ENCODE peak calls at places on chromosomes 1 and 21, in five cellular contexts. D, E, N, H and W are unnamed samples. For H3K9me3, the result is how much of the 10 kb centered on the place peaks cover.

GRCh38 chr1:8889103-8889846 is 10.8 kb upstream of the ENO1 start:
- DNase-seq in D (peak), N (no peak), E (no peak), H (no peak), W (no peak)

GRCh38 chr1:215287362-215287761 is 204.8 kb downstream of the KCNK2 start:
- DNase-seq in D (no peak), N (no peak), E (no peak), H (no peak), W (no peak)

GRCh38 chr21:34968414-34969333 is 80.4 kb downstream of the RUNX1 start:
- DNase-seq in N (no peak), H (no peak), E (no peak), D (no peak), W (no peak)

GRCh38 chr1:221478050-221478949 is 263.6 kb downstream of the DUSP10 start:
- DNase-seq in D (peak), H (peak), N (peak), E (no peak), W (peak)

GRCh38 chr1:221435510-221435909 is 306.4 kb downstream of the DUSP10 start:
- DNase-seq in D (no peak), N (peak), H (no peak), E (no peak), W (no peak)

GRCh38 chr1:36836196-36836883 is 198.0 kb downstream of the GRIK3 start:
- DNase-seq in N (no peak), H (no peak), E (no peak), D (no peak), W (no peak)

GRCh38 chr21:43956667-43957030 is 55.5 kb upstream of the TRAPPC10 start:
- DNase-seq in E (no peak), N (no peak), D (no peak), H (no peak), W (no peak)

GRCh38 chr1:8259498-8260290 is 58.2 kb upstream of the SLC45A1 start:
- DNase-seq in H (no peak), D (peak), E (peak), N (peak), W (no peak)

GRCh38 chr1:168320805-168321577 is 40.3 kb downstream of the TBX19 start:
- DNase-seq in E (no peak), D (no peak), H (no peak), N (peak), W (no peak)

GRCh38 chr21:37087188-37087587 is 14.1 kb downstream of the TTC3 start:
- DNase-seq in E (no peak), D (no peak), N (peak), H (no peak), W (no peak)

GRCh38 chr21:37587635-37588177 is 221.1 kb downstream of the DYRK1A start:
- DNase-seq in D (no peak), E (no peak), N (no peak), H (no peak), W (no peak)

GRCh38 chr1:164561461-164561860 is 2.5 kb downstream of the PBX1 start:
- DNase-seq in H (no peak), N (peak), D (no peak), E (no peak), W (no peak)

GRCh38 chr21:37430184-37430821 is 63.7 kb downstream of the DYRK1A start:
- DNase-seq in E (no peak), D (no peak), H (no peak), N (peak), W (no peak)

GRCh38 chr1:232393010-232393833 is 236.7 kb downstream of the SIPA1L2 start:
- DNase-seq in D (no peak), N (peak), E (no peak), H (no peak), W (no peak)

GRCh38 chr21:43694437-43695079 is 24.4 kb upstream of the PDXK start:
- DNase-seq in H (no peak), E (no peak), D (no peak), N (no peak), W (no peak)

GRCh38 chr1:51321924-51322280 is 8.5 kb downstream of the TTC39A start:
- DNase-seq in D (no peak), H (no peak), E (no peak), N (no peak), W (no peak)

GRCh38 chr1:228003461-228004330 is 3.1 kb upstream of the WNT3A start:
- DNase-seq in H (no peak), D (no peak), N (no peak), E (peak), W (no peak)

GRCh38 chr1:182617075-182617429 is 12.9 kb upstream of the RGS16 start:
- DNase-seq in D (no peak), E (no peak), H (no peak), N (no peak), W (no peak)

GRCh38 chr21:33401617-33401967 is 1.6 kb upstream of the IFNGR2 start:
- DNase-seq in H (no peak), E (no peak), D (no peak), N (peak), W (no peak)

GRCh38 chr1:3431266-3431665 is 23.2 kb upstream of the ARHGEF16 start:
- DNase-seq in E (no peak), N (peak), D (no peak), H (no peak), W (no peak)

GRCh38 chr1:75630004-75630403 is 19.1 kb upstream of the SLC44A5 start:
- DNase-seq in H (no peak), N (no peak), E (no peak), D (no peak), W (no peak)

GRCh38 chr1:246577082-246577719 is 10.9 kb downstream of the CNST start:
- DNase-seq in E (no peak), N (no peak), D (no peak), H (no peak), W (no peak)

GRCh38 chr1:32540589-32540988 is 1.4 kb downstream of the ZBTB8A start:
- DNase-seq in H (no peak), E (no peak), N (no peak), D (no peak), W (no peak)

GRCh38 chr1:210232524-210233215 is at the start of gene SERTAD4:
- DNase-seq in H (no peak), N (peak), D (no peak), E (peak), W (no peak)

GRCh38 chr1:56074357-56074717 is 505.0 kb downstream of the PLPP3 start:
- DNase-seq in N (no peak), D (no peak), H (no peak), E (peak), W (no peak)

GRCh38 chr21:33026878-33027400 is 1.2 kb downstream of the OLIG2 start:
- DNase-seq in D (no peak), H (no peak), N (no peak), E (no peak), W (no peak)

GRCh38 chr1:179091691-179092165 is 9.9 kb downstream of the TOR3A start:
- DNase-seq in H (no peak), D (peak), E (peak), N (no peak), W (no peak)

GRCh38 chr21:42614391-42614790 is 39.0 kb upstream of the PDE9A start:
- DNase-seq in N (no peak), D (no peak), H (peak), E (no peak), W (no peak)

GRCh38 chr21:29080454-29080930 is 7.0 kb upstream of the CCT8 start:
- DNase-seq in N (no peak), E (no peak), H (peak), D (no peak), W (no peak)

GRCh38 chr1:30780409-30780808 is 22.8 kb upstream of the LAPTM5 start:
- DNase-seq in N (no peak), H (no peak), D (no peak), E (no peak), W (no peak)

GRCh38 chr1:234969630-234970370 is 158.8 kb downstream of the TOMM20 start:
- DNase-seq in D (no peak), N (peak), H (no peak), E (peak), W (no peak)

GRCh38 chr1:233491953-233492627 is 121.8 kb upstream of the KCNK1 start:
- DNase-seq in H (no peak), N (peak), E (no peak), D (no peak), W (no peak)

GRCh38 chr21:7933923-7934322 is 2587.5 kb upstream of the TPTE start:
- DNase-seq in D (no peak), H (no peak), N (no peak), E (no peak), W (no peak)
- H3K9me3 ChIP-seq in D (under half), H (half or more), N (half or more), E (half or more), W (under half)

GRCh38 chr1:155166373-155167165 is 6.5 kb downstream of the KRTCAP2 start:
- DNase-seq in D (no peak), E (no peak), H (no peak), N (no peak), W (no peak)
- H3K27ac ChIP-seq in D (peak), E (peak), H (no peak), N (no peak), W (no peak)

GRCh38 chr1:212769372-212770167 is 22.0 kb downstream of the NSL1 start:
- DNase-seq in H (no peak), N (no peak), D (no peak), E (no peak), W (no peak)
- H3K9me3 ChIP-seq in H (under half), N (under half), D (under half), E (under half), W (under half)

DNA sequence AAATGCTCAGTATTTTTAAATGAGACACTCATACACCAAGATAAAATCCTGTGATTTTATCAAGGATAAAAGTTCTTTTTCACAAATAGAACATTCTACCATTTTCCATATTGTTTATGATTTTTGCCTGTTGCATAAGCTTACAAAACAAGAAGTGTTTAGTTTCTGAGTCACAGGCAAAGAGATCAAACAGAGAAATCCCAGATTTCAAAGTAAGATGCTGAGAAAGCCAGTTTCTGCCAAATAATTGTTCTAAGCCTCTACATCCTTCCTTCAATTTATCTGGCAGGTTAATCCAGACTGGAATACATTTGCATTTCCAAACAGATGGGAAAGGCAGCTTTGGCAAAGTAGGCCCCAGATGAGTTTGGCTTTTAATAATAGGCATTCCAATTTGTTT is 2.5 kb downstream of the SLC1A7 start:
- DNase-seq in D (no peak), E (no peak), N (peak), H (no peak), W (no peak)
- H3K27ac ChIP-seq in D (peak), E (peak), N (peak), H (no peak), W (no peak)

GRCh38 chr1:81337226-81337625 is 463.5 kb upstream of the ADGRL2 start:
- DNase-seq in H (no peak), E (no peak), N (no peak), D (no peak), W (no peak)
- H3K9me3 ChIP-seq in H (under half), E (under half), N (under half), D (under half), W (under half)

GRCh38 chr1:162629077-162629637 is 3.1 kb upstream of the DDR2 start:
- DNase-seq in E (no peak), H (no peak), N (no peak), D (no peak), W (no peak)

GRCh38 chr1:162625624-162626023 is 6.6 kb upstream of the DDR2 start:
- DNase-seq in D (no peak), H (no peak), N (no peak), E (no peak), W (no peak)

GRCh38 chr1:162626733-162627132 is 5.5 kb upstream of the DDR2 start:
- DNase-seq in N (no peak), D (no peak), H (no peak), E (no peak), W (no peak)

GRCh38 chr1:162627662-162628296 is 4.5 kb upstream of the DDR2 start:
- DNase-seq in E (no peak), H (no peak), D (no peak), N (peak), W (peak)

GRCh38 chr1:162626089-162626488 is 6.2 kb upstream of the DDR2 start:
- DNase-seq in N (no peak), H (no peak), E (no peak), D (no peak), W (no peak)
- H3K27ac ChIP-seq in N (no peak), H (no peak), E (peak), D (peak), W (no peak)

GRCh38 chr1:40313958-40314720 is 2.9 kb downstream of the COL9A2 start:
- DNase-seq in N (no peak), H (no peak), E (no peak), D (no peak), W (no peak)

GRCh38 chr1:40311692-40312091 is 5.4 kb downstream of the COL9A2 start:
- DNase-seq in D (no peak), N (no peak), E (no peak), H (no peak), W (no peak)

GRCh38 chr1:40310983-40311642 is 6.0 kb downstream of the COL9A2 start:
- DNase-seq in N (no peak), H (no peak), E (no peak), D (no peak), W (no peak)

GRCh38 chr1:40313329-40313957 is 3.6 kb downstream of the COL9A2 start:
- DNase-seq in N (no peak), E (no peak), D (no peak), H (no peak), W (no peak)

DNA sequence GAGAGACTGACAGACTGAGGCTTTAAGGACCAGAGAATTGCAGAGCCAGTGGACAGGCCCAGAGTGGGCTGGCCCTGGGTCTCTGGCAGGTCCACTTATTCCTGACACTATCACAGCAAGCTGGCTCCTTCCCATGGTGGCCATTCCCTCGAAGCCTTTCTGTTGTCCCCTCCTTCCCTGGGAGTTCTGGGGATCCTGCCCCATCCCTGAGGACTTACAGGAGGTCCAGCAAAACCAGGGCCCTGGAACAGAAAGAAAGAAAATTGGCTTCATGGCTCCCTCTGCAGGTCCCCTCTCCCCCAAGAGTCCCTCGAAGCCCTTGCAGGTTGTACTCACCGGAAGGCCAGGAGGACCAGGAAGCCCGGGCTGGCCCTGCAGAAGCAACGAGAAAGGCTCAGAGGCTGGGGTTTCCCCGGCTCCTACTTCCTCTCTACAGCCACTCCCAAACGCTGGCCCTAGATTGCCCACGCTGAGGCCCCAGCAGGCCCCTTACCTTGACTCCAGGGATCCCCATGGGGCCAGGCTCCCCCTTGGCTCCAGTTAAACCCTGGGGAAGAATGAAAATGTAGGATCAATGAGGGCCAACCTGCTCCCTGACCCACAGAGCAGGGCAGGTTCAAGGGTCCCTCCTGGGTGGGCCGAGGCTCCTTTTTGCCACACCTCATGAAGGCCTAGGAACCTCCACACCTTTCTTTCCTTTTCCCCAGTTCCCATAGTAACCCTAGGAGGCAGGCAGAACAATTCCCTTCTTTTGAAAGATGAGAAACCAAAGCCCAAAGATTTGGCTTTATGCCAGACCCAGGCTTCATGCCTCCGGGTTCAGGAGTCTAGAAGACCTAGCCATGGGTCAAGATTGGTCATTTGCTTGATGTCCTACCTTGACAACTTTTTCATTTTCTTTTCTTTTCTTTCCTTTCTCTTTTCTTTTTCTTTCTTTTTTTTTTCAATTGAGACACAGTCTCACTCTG is 4.6 kb downstream of the COL9A2 start:
- DNase-seq in H (no peak), N (no peak), D (no peak), E (peak), W (no peak)
- H3K9me3 ChIP-seq in H (under half), N (under half), D (under half), E (under half), W (under half)

DNA sequence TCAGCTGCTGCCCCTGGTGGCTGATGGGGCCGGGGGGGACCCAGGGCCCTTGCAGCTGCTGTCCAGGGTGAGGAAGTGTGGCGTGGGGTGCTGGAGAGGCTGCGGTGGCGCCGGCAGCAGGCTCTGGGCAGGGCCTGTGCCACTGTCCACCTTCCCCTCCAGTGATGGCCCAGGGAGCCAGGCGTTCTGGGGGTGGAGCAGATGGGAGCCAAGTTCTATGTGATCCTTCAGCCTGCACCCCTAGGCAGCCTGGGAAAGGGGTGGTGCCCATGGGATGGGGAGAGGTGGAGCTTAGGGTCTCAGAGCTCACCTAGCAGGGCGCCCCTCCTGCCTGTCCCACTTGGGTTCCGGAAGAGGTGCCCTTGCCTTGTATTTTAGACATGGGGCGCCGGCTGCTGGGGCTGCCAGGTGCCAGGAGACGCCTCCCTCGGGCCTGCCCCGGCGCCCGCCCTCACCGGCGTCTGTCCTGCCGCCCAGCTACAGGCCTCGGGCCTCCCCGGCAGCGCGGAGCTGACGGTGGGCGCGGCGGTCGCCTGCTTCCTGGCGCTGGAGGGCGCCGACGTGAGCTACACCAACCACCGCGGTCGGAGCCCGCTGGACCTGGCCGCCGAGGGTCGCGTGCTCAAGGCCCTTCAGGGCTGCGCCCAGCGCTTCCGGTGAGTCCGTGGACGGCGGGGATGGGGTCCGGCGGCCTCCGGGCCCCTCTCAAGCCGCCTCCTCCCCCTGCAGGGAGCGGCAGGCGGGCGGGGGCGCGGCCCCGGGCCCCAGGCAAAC is 3.1 kb upstream of the MMP23B start:
- DNase-seq in D (no peak), N (peak), E (no peak), H (no peak), W (no peak)
- H3K27ac ChIP-seq in D (no peak), N (no peak), E (no peak), H (peak), W (no peak)

GRCh38 chr1:238767321-238767720 is 619.0 kb upstream of the CHRM3 start:
- DNase-seq in D (no peak), N (no peak), E (no peak), H (no peak), W (no peak)
- H3K9me3 ChIP-seq in D (under half), N (under half), E (under half), H (under half), W (under half)

GRCh38 chr21:14762309-14762708 is 216.2 kb upstream of the SAMSN1 start:
- DNase-seq in H (no peak), E (no peak), D (no peak), N (no peak), W (no peak)
- H3K27ac ChIP-seq in H (no peak), E (no peak), D (peak), N (no peak), W (no peak)